ENCODE peak calls at places on chromosomes 2 and 18, in six cellular contexts. A is HL-60, M is GM23338, C is GM12891, W is GM12892, E is SK-N-SH. H is an unnamed sample.

GRCh38 chr2:182870227-182870626 is 3.8 kb upstream of the FRZB start:
- DNase-seq in A (no peak), M (peak; percentile 90), C (peak; percentile 5), W (no peak), E (no peak), H (no peak)

GRCh38 chr2:69097148-69097610 is 84.2 kb downstream of the ANTXR1 start:
- DNase-seq in A (no peak), M (no peak), C (no peak), W (no peak), E (no peak), H (no peak)

GRCh38 chr18:42174909-42175308 is 219.9 kb downstream of the PIK3C3 start:
- DNase-seq in A (peak; percentile 70), M (peak; percentile 19), C (no peak), W (no peak), E (no peak), H (no peak)

GRCh38 chr2:241558532-241559488 is at the start of gene BOK:
- DNase-seq in A (no peak), M (peak; percentile 96), C (no peak), W (peak; percentile 30), E (peak; percentile 65), H (peak; percentile 41)

GRCh38 chr2:78992451-78992806 is 33.1 kb upstream of the REG3G start:
- DNase-seq in A (peak; percentile 4), M (peak; percentile 80), C (peak; percentile 27), W (no peak), E (peak; percentile 28), H (no peak)

GRCh38 chr18:61957801-61958516 is 65.2 kb upstream of the RNF152 start:
- DNase-seq in A (no peak), M (peak; percentile 23), C (no peak), W (no peak), E (no peak), H (no peak)

GRCh38 chr2:126883661-126884030 is 15.0 kb upstream of the TEX51 start:
- DNase-seq in A (no peak), M (no peak), C (no peak), W (no peak), E (no peak), H (no peak)

GRCh38 chr2:64698668-64699444 is 45.1 kb upstream of the SERTAD2 start:
- DNase-seq in A (no peak), M (no peak), C (no peak), W (no peak), E (no peak), H (no peak)

GRCh38 chr2:108535380-108535677 is 1.1 kb downstream of the LIMS1 start:
- DNase-seq in A (no peak), M (peak; percentile 11), C (no peak), W (no peak), E (no peak), H (no peak)

GRCh38 chr18:47285456-47285855 is 34.0 kb upstream of the SKOR2 start:
- DNase-seq in A (no peak), M (no peak), C (no peak), W (no peak), E (no peak), H (no peak)

GRCh38 chr2:205714789-205715411 is 32.6 kb downstream of the NRP2 start:
- DNase-seq in A (no peak), M (no peak), C (no peak), W (no peak), E (no peak), H (no peak)

GRCh38 chr2:121008978-121009377 is 273.3 kb downstream of the GLI2 start:
- DNase-seq in A (no peak), M (peak; percentile 78), C (no peak), W (no peak), E (no peak), H (no peak)

GRCh38 chr2:121007490-121007853 is 271.8 kb downstream of the GLI2 start:
- DNase-seq in A (no peak), M (no peak), C (no peak), W (no peak), E (no peak), H (no peak)

GRCh38 chr2:121014876-121015275 is 270.1 kb downstream of the TFCP2L1 start:
- DNase-seq in A (no peak), M (no peak), C (no peak), W (no peak), E (no peak), H (no peak)

GRCh38 chr2:121006783-121007489 is 271.3 kb downstream of the GLI2 start:
- DNase-seq in A (no peak), M (no peak), C (no peak), W (no peak), E (no peak), H (no peak)

DNA sequence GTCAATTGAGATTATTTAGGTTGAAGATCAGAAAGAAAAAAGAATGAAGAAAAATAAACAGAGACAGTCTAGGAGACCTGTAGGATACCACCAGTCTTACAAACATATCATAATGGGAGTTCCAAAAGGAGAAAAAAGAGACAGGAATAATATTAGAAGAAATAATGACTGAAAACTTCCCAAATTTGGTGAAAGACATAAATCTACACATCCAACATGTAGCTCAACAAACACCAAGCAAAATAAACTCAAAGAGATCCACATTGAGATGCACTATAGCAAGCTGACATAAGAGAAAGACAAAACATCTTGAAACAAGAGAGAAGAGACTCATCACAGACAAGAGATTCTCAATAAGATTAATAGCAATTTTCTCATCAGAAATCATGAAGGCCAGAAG is 274.0 kb downstream of the TFCP2L1 start:
- DNase-seq in A (no peak), M (no peak), C (no peak), W (no peak), E (no peak), H (no peak)
- TF ChIP-seq POLR2AphosphoS5 in A (no peak), M (no peak), C (no peak), W (no peak), E (no peak), H (no peak)

DNA sequence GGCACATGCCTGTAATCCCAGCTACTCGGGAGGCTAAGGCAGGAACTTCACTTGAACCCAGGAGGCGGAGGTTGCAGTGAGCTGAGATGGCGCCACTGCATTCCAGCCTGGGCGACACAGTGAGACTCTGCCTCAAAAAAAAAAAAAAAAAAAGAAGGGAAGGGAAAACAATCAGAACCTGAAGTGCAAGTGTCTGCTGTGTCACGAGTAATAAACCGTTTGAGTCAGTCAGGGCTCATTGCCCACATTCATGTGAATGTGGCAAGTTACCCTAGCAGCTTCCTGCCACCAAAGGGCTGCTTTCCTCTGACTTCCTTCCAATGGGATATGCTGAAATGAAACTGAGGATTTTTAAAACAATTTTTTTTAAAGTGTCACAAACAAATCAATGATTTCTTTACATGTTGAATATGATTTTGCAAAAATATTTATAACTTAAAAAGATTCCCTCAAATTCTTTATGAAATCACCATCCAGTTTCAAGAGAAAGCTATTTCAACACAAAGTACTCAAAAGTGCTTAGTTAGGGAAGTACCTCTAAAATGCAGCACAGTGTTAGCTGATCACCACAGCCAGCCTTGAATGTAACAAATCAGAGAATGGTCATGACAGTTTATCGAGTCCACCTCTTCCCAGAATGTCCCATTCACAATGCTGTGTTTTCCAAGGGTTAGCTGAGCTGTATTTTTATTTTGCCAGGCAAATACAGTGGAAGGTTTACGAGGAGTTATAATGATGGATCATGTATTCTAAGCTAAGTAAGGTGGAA is 36.4 kb downstream of the WDSUB1 start:
- DNase-seq in A (peak; percentile 88), M (no peak), C (no peak), W (no peak), E (no peak), H (peak; percentile 92)
- TF ChIP-seq POLR2AphosphoS5 in A (peak; percentile 32), M (no peak), C (no peak), W (no peak), E (no peak), H (peak; percentile 93)

GRCh38 chr2:45964226-45964841 is 312.9 kb downstream of the PRKCE start:
- DNase-seq in A (no peak), M (no peak), C (no peak), W (no peak), E (peak; percentile 78), H (peak; percentile 85)
- TF ChIP-seq POLR2AphosphoS5 in A (no peak), M (no peak), C (no peak), W (no peak), E (peak; percentile 92), H (peak; percentile 61)

GRCh38 chr2:20604957-20605381 is 45.9 kb downstream of the HS1BP3 start:
- DNase-seq in A (no peak), M (no peak), C (no peak), W (no peak), E (no peak), H (peak; percentile 68)
- TF ChIP-seq POLR2AphosphoS5 in A (no peak), M (no peak), C (no peak), W (no peak), E (peak; percentile 26), H (peak; percentile 85)

GRCh38 chr2:159658887-159659437 is 42.6 kb upstream of the BAZ2B start:
- DNase-seq in A (peak; percentile 42), M (no peak), C (no peak), W (no peak), E (no peak), H (no peak)
- TF ChIP-seq POLR2AphosphoS5 in A (no peak), M (no peak), C (no peak), W (no peak), E (no peak), H (no peak)

H was measured in prostate gland.